ENCODE peak calls at places on chromosomes 11 and 22, in seven cellular contexts. E, D, L, N, R, A and Q are unnamed samples.

GRCh38 chr11:10476927-10477689 is 22.0 kb downstream of the AMPD3 start:
- DNase-seq in E (no peak), R (no peak), L (no peak), A (no peak), D (no peak), N (no peak), Q (no peak)

GRCh38 chr11:110903830-110904229 is 191.6 kb upstream of the ARHGAP20 start:
- DNase-seq in R (no peak), A (no peak), N (no peak), D (no peak), L (no peak), E (no peak), Q (peak; percentile 31)

GRCh38 chr22:22109693-22110466 is 127.3 kb upstream of the TOP3B start:
- DNase-seq in N (no peak), E (no peak), A (no peak), R (no peak), D (no peak), L (no peak), Q (no peak)

GRCh38 chr11:112588252-112588668 is 327.6 kb upstream of the PLET1 start:
- DNase-seq in R (no peak), D (peak; percentile 95), A (peak; percentile 59), L (peak; percentile 64), N (peak; percentile 16), E (peak; percentile 44), Q (peak; percentile 73)

GRCh38 chr11:618856-619624 is 3.3 kb upstream of the IRF7 start:
- DNase-seq in E (no peak), A (no peak), L (no peak), N (no peak), D (no peak), R (no peak), Q (no peak)

GRCh38 chr11:66360406-66361073 is 11.0 kb downstream of the SLC29A2 start:
- DNase-seq in R (no peak), E (no peak), L (no peak), A (no peak), N (no peak), D (no peak), Q (no peak)

GRCh38 chr11:119780264-119780953 is 51.4 kb upstream of the NECTIN1 start:
- DNase-seq in D (no peak), N (no peak), L (peak; percentile 67), A (no peak), R (no peak), E (no peak), Q (no peak)

GRCh38 chr11:11582261-11582701 is 39.5 kb downstream of the GALNT18 start:
- DNase-seq in A (no peak), N (no peak), E (no peak), D (peak; percentile 16), L (peak; percentile 46), R (no peak), Q (no peak)

GRCh38 chr11:67029146-67029545 is 6.2 kb downstream of the SYT12 start:
- DNase-seq in R (no peak), D (peak; percentile 36), A (no peak), E (no peak), N (no peak), L (no peak), Q (no peak)

GRCh38 chr11:35305670-35306382 is 113.5 kb downstream of the SLC1A2 start:
- DNase-seq in R (no peak), D (peak; percentile 49), L (no peak), N (peak; percentile 25), E (peak; percentile 37), A (peak; percentile 20), Q (no peak)

GRCh38 chr11:24312464-24313238 is 184.2 kb upstream of the LUZP2 start:
- DNase-seq in N (no peak), E (no peak), D (no peak), A (no peak), L (no peak), R (no peak), Q (no peak)

GRCh38 chr11:36364551-36364950 is 68.5 kb downstream of the PRR5L start:
- DNase-seq in A (no peak), E (peak; percentile 57), N (no peak), R (no peak), D (no peak), L (no peak), Q (no peak)

GRCh38 chr11:127643659-127644058 is 643.1 kb upstream of the KIRREL3 start:
- DNase-seq in R (no peak), A (no peak), N (no peak), E (no peak), L (no peak), D (no peak), Q (no peak)

GRCh38 chr11:38456371-38456770 is 1858.3 kb upstream of the RAG2 start:
- DNase-seq in R (no peak), D (no peak), N (no peak), E (no peak), L (no peak), A (no peak), Q (no peak)

GRCh38 chr22:49297286-49297870 is 530.3 kb downstream of the BRD1 start:
- DNase-seq in N (no peak), E (no peak), L (no peak), R (no peak), D (no peak), A (no peak), Q (no peak)

GRCh38 chr11:94681852-94682251 is 86.3 kb upstream of the AMOTL1 start:
- DNase-seq in L (no peak), A (no peak), R (no peak), N (no peak), E (no peak), D (no peak), Q (no peak)

DNA sequence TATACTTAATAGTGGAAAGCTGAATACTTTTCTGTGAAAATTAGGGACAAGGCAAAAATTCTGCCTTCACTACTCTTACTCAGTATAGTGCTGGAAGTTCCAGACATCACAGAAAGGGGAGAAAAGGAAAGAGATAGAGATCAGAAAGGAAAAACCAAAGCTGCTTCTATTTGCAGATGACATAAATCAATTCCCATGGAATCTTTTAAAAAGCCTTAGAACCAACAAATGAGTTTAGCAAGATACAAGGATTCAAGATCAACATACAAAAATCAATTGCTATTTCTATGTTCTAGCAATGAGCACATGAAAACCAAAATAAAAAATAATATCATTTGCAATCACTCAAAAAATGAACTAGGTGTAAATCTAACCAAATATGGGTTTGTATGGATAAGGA is 16.2 kb upstream of the CLDN5 start:
- DNase-seq in N (no peak), D (no peak), L (no peak), E (no peak), R (no peak), A (no peak), Q (no peak)
- TF ChIP-seq CTCF in N (no peak), D (no peak), L (no peak), E (no peak), R (no peak), A (no peak), Q (no peak)

DNA sequence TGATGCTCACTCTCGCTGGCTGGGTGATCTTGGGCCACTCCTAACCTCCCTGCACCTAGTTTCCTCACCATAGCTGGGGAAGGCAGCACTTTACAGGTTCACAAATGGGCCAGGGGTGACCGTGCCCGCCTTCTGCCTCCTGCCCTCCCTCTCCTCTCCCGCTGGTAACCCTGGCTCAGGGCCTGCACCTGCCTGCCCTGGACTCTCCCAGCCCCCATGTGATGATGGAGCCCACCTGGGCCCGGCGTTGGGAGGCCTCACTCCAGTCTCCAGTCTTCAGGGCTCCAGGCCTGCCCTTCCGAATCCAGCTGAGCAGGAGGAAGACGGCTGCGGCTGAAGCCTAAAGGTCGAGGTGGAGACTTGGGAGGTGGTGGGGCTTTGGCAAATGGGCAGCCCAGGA is 152.9 kb downstream of the CACNA1I start:
- DNase-seq in R (no peak), E (no peak), N (no peak), L (no peak), A (no peak), D (no peak), Q (no peak)
- TF ChIP-seq CTCF in R (no peak), E (no peak), N (no peak), L (no peak), A (no peak), D (no peak), Q (no peak)

GRCh38 chr11:34299962-34300350 is 57.9 kb downstream of the ABTB2 start:
- DNase-seq in N (no peak), A (no peak), E (no peak), R (no peak), L (no peak), D (no peak), Q (no peak)

GRCh38 chr11:34303028-34303427 is 54.8 kb downstream of the ABTB2 start:
- DNase-seq in R (no peak), A (no peak), E (no peak), L (no peak), D (peak; percentile 10), N (no peak), Q (no peak)

GRCh38 chr11:34299284-34299961 is 58.4 kb downstream of the ABTB2 start:
- DNase-seq in N (no peak), D (no peak), A (no peak), E (no peak), R (no peak), L (no peak), Q (no peak)

GRCh38 chr11:34300571-34301295 is 57.1 kb downstream of the ABTB2 start:
- DNase-seq in N (no peak), D (no peak), R (no peak), A (no peak), E (no peak), L (no peak), Q (no peak)

DNA sequence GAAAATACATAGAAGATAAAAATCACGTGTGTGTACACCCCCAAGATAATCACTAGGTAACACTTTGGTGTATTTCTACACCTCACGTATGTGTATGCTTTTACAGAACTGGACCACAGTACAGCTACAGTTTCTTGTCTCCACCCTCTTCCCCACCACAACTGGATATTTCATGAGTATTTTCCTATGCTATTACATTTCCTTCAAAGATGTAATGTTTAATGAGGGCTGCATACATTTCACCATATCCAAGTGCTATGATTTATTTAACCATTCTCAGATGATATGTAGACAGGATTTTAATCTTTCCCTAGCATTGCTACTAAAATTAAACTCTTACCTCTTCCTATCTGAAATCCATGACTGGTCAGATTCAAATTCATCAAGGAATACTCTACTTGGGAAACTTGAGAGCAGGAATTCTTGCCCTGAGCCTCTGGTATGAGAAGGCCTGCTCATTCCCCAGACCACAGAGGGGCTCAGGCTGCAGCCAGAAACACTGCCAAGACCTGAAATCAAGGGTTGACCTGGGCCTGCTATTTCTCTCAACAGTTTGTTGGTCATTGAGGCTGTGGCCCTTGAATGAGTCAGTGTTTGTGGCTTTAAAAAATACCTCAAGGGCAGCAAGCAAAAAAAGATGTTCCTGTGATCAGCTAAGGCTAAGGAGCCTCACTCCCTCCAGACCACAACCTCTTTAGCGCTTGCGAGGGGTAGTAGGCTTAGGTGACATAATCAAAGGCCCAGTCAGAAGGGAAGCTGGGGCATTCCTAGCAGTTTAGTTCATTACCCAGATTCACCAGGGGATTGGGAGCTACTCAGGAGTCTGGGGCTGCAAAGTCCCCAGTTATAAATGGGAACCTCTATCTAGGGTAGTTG is 55.5 kb downstream of the ABTB2 start:
- DNase-seq in L (no peak), N (no peak), A (peak; percentile 12), D (peak; percentile 94), E (no peak), R (peak; percentile 25), Q (peak; percentile 87)
- TF ChIP-seq CTCF in L (no peak), N (no peak), A (no peak), D (no peak), E (no peak), R (no peak), Q (no peak)

DNA sequence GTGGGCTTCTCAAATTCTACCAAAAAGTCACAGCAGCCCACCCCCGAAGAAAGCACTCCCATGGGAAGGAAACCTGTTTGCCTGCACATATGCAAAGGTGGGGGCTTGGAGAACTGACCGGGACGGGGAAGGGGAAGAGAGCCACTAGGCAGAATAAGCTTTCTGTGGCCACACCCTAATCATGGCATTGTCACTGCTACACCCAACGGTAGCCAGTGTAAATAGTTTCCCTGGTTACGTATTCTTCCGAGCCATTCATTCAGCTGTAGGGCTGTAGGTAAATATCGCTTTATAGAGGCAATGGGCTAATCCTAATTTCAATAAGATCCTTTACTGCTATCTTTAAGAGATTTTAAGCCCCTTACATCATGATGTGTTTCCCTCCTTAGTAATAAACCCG is 61.7 kb downstream of the PRDM11 start:
- DNase-seq in D (no peak), R (no peak), N (no peak), L (no peak), E (no peak), A (no peak), Q (no peak)
- TF ChIP-seq CTCF in D (no peak), R (no peak), N (no peak), L (no peak), E (no peak), A (no peak), Q (no peak)